ENCODE peak calls at places on chromosomes 13 and 19, in seven cellular contexts. N is psoas muscle; Y is left lung; Z is NCI-H1694 treated with DMSO at 0.1 percent for 48 hours; M is stimulated activated CD4-positive, alpha-beta T cell treated with anti-CD3 and anti-CD28 coated beads, Interleukin-2, amount 100 ng/mL, for 24 hours; O is tibial artery; L is pons. G is an unnamed sample.

GRCh38 chr19:35114656-35115537 is 726 bp upstream of the FXYD3 start:
- DNase-seq in N (peak; percentile 83), Y (peak; percentile 56), Z (peak; percentile 66), M (peak; percentile 81), O (peak; percentile 68), L (peak; percentile 95), G (peak; percentile 85)

GRCh38 chr19:38417544-38418506 is 8.2 kb downstream of the RASGRP4 start:
- DNase-seq in N (peak; percentile 80), Y (peak; percentile 86), Z (no peak), M (peak; percentile 64), O (peak; percentile 59), L (peak; percentile 25), G (peak; percentile 75)

GRCh38 chr13:28138756-28139470 is 568 bp downstream of the PAN3 start:
- DNase-seq in N (peak; percentile 89), Y (peak; percentile 92), Z (no peak), M (peak; percentile 91), O (peak; percentile 84), L (peak; percentile 77), G (peak; percentile 90)

GRCh38 chr13:111396457-111396856 is 76.0 kb downstream of the TEX29 start:
- DNase-seq in N (no peak), Y (no peak), Z (no peak), M (no peak), O (peak; percentile 7), L (no peak), G (peak; percentile 9)

GRCh38 chr19:45517238-45517637 is 10.0 kb downstream of the VASP start:
- DNase-seq in N (peak; percentile 3), Y (no peak), Z (no peak), M (no peak), O (no peak), L (no peak), G (no peak)

GRCh38 chr19:53272044-53272443 is 4.5 kb upstream of the VN1R4 start:
- DNase-seq in N (no peak), Y (no peak), Z (no peak), M (no peak), O (no peak), L (no peak), G (no peak)

GRCh38 chr19:43028866-43029265 is 2.6 kb upstream of the PSG11 start:
- DNase-seq in N (no peak), Y (no peak), Z (no peak), M (no peak), O (no peak), L (no peak), G (no peak)

GRCh38 chr19:42290523-42291436 is 11.2 kb upstream of the PRR19 start:
- DNase-seq in N (peak; percentile 59), Y (no peak), Z (no peak), M (peak; percentile 66), O (no peak), L (no peak), G (peak; percentile 70)

GRCh38 chr13:102300379-102300778 is 101.5 kb downstream of the FGF14 start:
- DNase-seq in N (no peak), Y (no peak), Z (no peak), M (no peak), O (no peak), L (no peak), G (no peak)

GRCh38 chr19:10719466-10719961 is 1.6 kb downstream of the DNM2 start:
- DNase-seq in N (no peak), Y (no peak), Z (no peak), M (no peak), O (no peak), L (no peak), G (no peak)

GRCh38 chr13:36979361-36980040 is 19.6 kb downstream of the ALG5 start:
- DNase-seq in N (no peak), Y (no peak), Z (no peak), M (no peak), O (no peak), L (no peak), G (no peak)

GRCh38 chr13:79481685-79482052 is 714 bp downstream of the NDFIP2 start:
- DNase-seq in N (no peak), Y (no peak), Z (no peak), M (peak; percentile 74), O (no peak), L (no peak), G (peak; percentile 78)

GRCh38 chr19:5480427-5480836 is 25.2 kb downstream of the ZNRF4 start:
- DNase-seq in N (no peak), Y (no peak), Z (peak; percentile 19), M (peak; percentile 42), O (no peak), L (no peak), G (peak; percentile 53)

GRCh38 chr19:2356036-2356646 is 3.9 kb upstream of the TMPRSS9 start:
- DNase-seq in N (no peak), Y (no peak), Z (no peak), M (no peak), O (no peak), L (no peak), G (no peak)

GRCh38 chr13:32211788-32212187 is 103.4 kb downstream of the ZAR1L start:
- DNase-seq in N (no peak), Y (no peak), Z (no peak), M (no peak), O (no peak), L (no peak), G (no peak)

GRCh38 chr13:41554626-41555386 is 97.5 kb downstream of the RGCC start:
- DNase-seq in N (no peak), Y (no peak), Z (no peak), M (no peak), O (no peak), L (no peak), G (no peak)

GRCh38 chr19:30360378-30361106 is 11.6 kb upstream of the ZNF536 start:
- DNase-seq in N (no peak), Y (no peak), Z (no peak), M (no peak), O (no peak), L (peak; percentile 83), G (no peak)

GRCh38 chr19:50309396-50310125 is 19.6 kb downstream of the KCNC3 start:
- DNase-seq in N (peak; percentile 40), Y (no peak), Z (no peak), M (no peak), O (no peak), L (no peak), G (no peak)

GRCh38 chr13:65307056-65307455 is 1923.1 kb downstream of the PCDH9 start:
- DNase-seq in N (no peak), Y (no peak), Z (no peak), M (no peak), O (no peak), L (no peak), G (no peak)

GRCh38 chr19:58562126-58563033 is 4.0 kb upstream of the UBE2M start:
- DNase-seq in N (peak; percentile 80), Y (peak; percentile 41), Z (no peak), M (peak; percentile 44), O (no peak), L (no peak), G (peak; percentile 74)

GRCh38 chr19:46115396-46116109 is 8.9 kb downstream of the IGFL3 start:
- DNase-seq in N (no peak), Y (no peak), Z (peak; percentile 11), M (peak; percentile 60), O (no peak), L (no peak), G (peak; percentile 52)

GRCh38 chr13:80070024-80070703 is 270.8 kb downstream of the SPRY2 start:
- DNase-seq in N (no peak), Y (no peak), Z (no peak), M (no peak), O (no peak), L (no peak), G (no peak)

GRCh38 chr13:39527961-39528720 is 74.9 kb downstream of the LHFPL6 start:
- DNase-seq in N (no peak), Y (no peak), Z (peak; percentile 27), M (no peak), O (peak; percentile 38), L (peak; percentile 38), G (no peak)

GRCh38 chr19:27676334-27676733 is 1536.6 kb downstream of the UQCRFS1 start:
- DNase-seq in N (no peak), Y (no peak), Z (no peak), M (no peak), O (no peak), L (no peak), G (no peak)

GRCh38 chr19:39555883-39556282 is 15.9 kb upstream of the EID2 start:
- DNase-seq in N (no peak), Y (no peak), Z (no peak), M (no peak), O (no peak), L (peak; percentile 37), G (no peak)

GRCh38 chr19:55626350-55626749 is 2.0 kb upstream of the ZNF784 start:
- DNase-seq in N (no peak), Y (no peak), Z (no peak), M (peak; percentile 55), O (no peak), L (no peak), G (no peak)

GRCh38 chr13:31860002-31860401 is 120.7 kb downstream of the RXFP2 start:
- DNase-seq in N (peak; percentile 59), Y (no peak), Z (no peak), M (no peak), O (peak; percentile 32), L (peak; percentile 49), G (no peak)

GRCh38 chr13:30034448-30034795 is 184.0 kb upstream of the UBL3 start:
- DNase-seq in N (no peak), Y (no peak), Z (no peak), M (no peak), O (no peak), L (no peak), G (no peak)

GRCh38 chr13:73039201-73040108 is 19.4 kb upstream of the KLF5 start:
- DNase-seq in N (no peak), Y (no peak), Z (no peak), M (no peak), O (no peak), L (no peak), G (no peak)

GRCh38 chr19:41295506-41295905 is 14.5 kb upstream of the CCDC97 start:
- DNase-seq in N (no peak), Y (no peak), Z (no peak), M (no peak), O (no peak), L (no peak), G (no peak)

GRCh38 chr19:18262917-18263316 is 11.3 kb downstream of the IQCN start:
- DNase-seq in N (no peak), Y (no peak), Z (no peak), M (no peak), O (no peak), L (no peak), G (no peak)

GRCh38 chr19:11481777-11482383 is 1.0 kb upstream of the ELAVL3 start:
- DNase-seq in N (peak; percentile 83), Y (peak; percentile 65), Z (peak; percentile 94), M (peak; percentile 76), O (peak; percentile 69), L (peak; percentile 98), G (peak; percentile 86)

GRCh38 chr13:62920181-62920580 is 1504.5 kb upstream of the PCDH20 start:
- DNase-seq in N (no peak), Y (no peak), Z (no peak), M (no peak), O (no peak), L (no peak), G (no peak)

GRCh38 chr19:36973021-36973843 is 57.1 kb downstream of the ZNF568 start:
- DNase-seq in N (peak; percentile 87), Y (peak; percentile 88), Z (no peak), M (peak; percentile 80), O (peak; percentile 78), L (peak; percentile 90), G (peak; percentile 85)

GRCh38 chr13:74062933-74063332 is 71.3 kb downstream of the KLF12 start:
- DNase-seq in N (peak; percentile 77), Y (no peak), Z (no peak), M (peak; percentile 48), O (peak; percentile 70), L (peak; percentile 64), G (peak; percentile 48)

GRCh38 chr19:56751078-56751489 is 79.5 kb upstream of the ZNF835 start:
- DNase-seq in N (no peak), Y (no peak), Z (no peak), M (no peak), O (no peak), L (peak; percentile 89), G (no peak)

GRCh38 chr19:44745386-44745831 is 3.1 kb upstream of the BCL3 start:
- DNase-seq in N (peak; percentile 85), Y (peak; percentile 82), Z (no peak), M (no peak), O (peak; percentile 78), L (no peak), G (no peak)